ENCODE peak calls at places on chromosomes 16 and 17, in six cellular contexts. J is left ventricle myocardium inferior, A is stomach, N is BE2C, O is thoracic aorta, Q is spleen. M is an unnamed sample.

GRCh38 chr16:53515811-53516210 is 12.8 kb upstream of the AKTIP start:
- DNase-seq in J (no peak), A (no peak), N (no peak), O (no peak), Q (no peak), M (no peak)

GRCh38 chr17:7479389-7480192 is at the start of gene ZBTB4:
- DNase-seq in J (peak; percentile 70), A (peak; percentile 65), N (peak; percentile 44), O (no peak), Q (peak; percentile 93), M (peak; percentile 86)

GRCh38 chr17:47205419-47205963 is 3.7 kb upstream of the MYL4 start:
- DNase-seq in J (peak; percentile 38), A (peak; percentile 72), N (no peak), O (no peak), Q (peak; percentile 86), M (no peak)

GRCh38 chr17:65527381-65527780 is 34.1 kb downstream of the AXIN2 start:
- DNase-seq in J (no peak), A (no peak), N (no peak), O (no peak), Q (peak; percentile 43), M (no peak)

GRCh38 chr17:9427460-9428315 is 147.9 kb downstream of the STX8 start:
- DNase-seq in J (peak; percentile 29), A (no peak), N (no peak), O (no peak), Q (no peak), M (no peak)

GRCh38 chr16:28011223-28011622 is 52.3 kb downstream of the GSG1L start:
- DNase-seq in J (no peak), A (no peak), N (no peak), O (no peak), Q (no peak), M (no peak)

GRCh38 chr17:2690165-2691068 is 21.1 kb downstream of the CLUH start:
- DNase-seq in J (no peak), A (no peak), N (no peak), O (no peak), Q (peak; percentile 71), M (peak; percentile 49)

GRCh38 chr16:1870365-1871082 is 1.4 kb downstream of the MEIOB start:
- DNase-seq in J (no peak), A (no peak), N (no peak), O (no peak), Q (no peak), M (no peak)

GRCh38 chr16:24504467-24505345 is 34.7 kb upstream of the RBBP6 start:
- DNase-seq in J (no peak), A (peak; percentile 38), N (peak; percentile 60), O (no peak), Q (no peak), M (peak; percentile 26)

GRCh38 chr17:71709974-71710373 is 410.8 kb upstream of the SOX9 start:
- DNase-seq in J (no peak), A (no peak), N (no peak), O (no peak), Q (no peak), M (no peak)

GRCh38 chr17:43351686-43352085 is 47.1 kb upstream of the ARL4D start:
- DNase-seq in J (no peak), A (no peak), N (no peak), O (no peak), Q (no peak), M (no peak)

GRCh38 chr17:19347323-19348080 is 15.0 kb downstream of the B9D1 start:
- DNase-seq in J (no peak), A (no peak), N (no peak), O (no peak), Q (peak; percentile 46), M (no peak)

GRCh38 chr16:31367875-31368274 is 12.9 kb downstream of the ITGAX start:
- DNase-seq in J (no peak), A (no peak), N (no peak), O (no peak), Q (no peak), M (no peak)

GRCh38 chr17:8555062-8555461 is 75.5 kb downstream of the MYH10 start:
- DNase-seq in J (no peak), A (no peak), N (no peak), O (no peak), Q (no peak), M (no peak)

GRCh38 chr17:63848834-63849689 is 6.6 kb upstream of the SMARCD2 start:
- DNase-seq in J (peak; percentile 93), A (peak; percentile 94), N (no peak), O (peak; percentile 90), Q (peak; percentile 98), M (peak; percentile 97)

GRCh38 chr17:48567646-48568354 is 10.3 kb downstream of the HOXB4 start:
- DNase-seq in J (no peak), A (no peak), N (no peak), O (no peak), Q (no peak), M (no peak)
- H3K4me3 ChIP-seq in J (peak overlapping the region; percentile 46), A (peak overlapping the region; percentile 32), N (no peak overlapping the region), O (peak overlapping the region; percentile 64), Q (no peak overlapping the region), M (no peak overlapping the region)

GRCh38 chr16:80012586-80012985 is 412.0 kb upstream of the MAF start:
- DNase-seq in J (no peak), A (no peak), N (no peak), O (no peak), Q (no peak), M (no peak)
- H3K36me3 ChIP-seq in J (no peaks in the 10 kb centered on the region), A (no peaks in the 10 kb centered on the region), N (no peaks in the 10 kb centered on the region), O (no peaks in the 10 kb centered on the region), Q (no peaks in the 10 kb centered on the region), M (no peaks in the 10 kb centered on the region)

DNA sequence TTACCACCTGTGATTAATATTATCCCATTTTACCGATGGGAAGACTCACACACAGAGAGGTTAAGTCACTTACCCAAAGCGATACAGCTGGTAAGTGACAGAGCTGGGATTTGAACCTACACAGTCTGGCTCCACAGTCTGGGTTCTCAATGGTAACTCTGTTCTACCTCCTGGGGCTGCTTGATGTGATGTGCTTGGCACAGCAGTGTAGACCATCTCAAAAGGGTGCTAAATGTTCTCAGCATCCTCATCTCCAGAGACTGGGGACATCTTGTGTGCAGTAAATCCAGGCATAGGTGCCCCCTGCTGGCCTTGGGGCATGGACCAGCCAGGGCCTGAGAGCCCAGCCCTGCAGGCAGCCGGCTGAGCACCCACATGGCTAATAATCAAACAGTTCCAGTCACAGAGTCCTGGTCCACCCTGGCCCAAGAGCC is 15.4 kb upstream of the KATNB1 start:
- DNase-seq in J (no peak), A (peak; percentile 81), N (peak; percentile 72), O (no peak), Q (peak; percentile 88), M (peak; percentile 72)
- TF ChIP-seq CTCF in J (peak; percentile 69), A (no peak), N (peak; percentile 74), O (no peak), Q (peak; percentile 64), M (peak; percentile 53)

GRCh38 chr16:73064996-73065349 is 17.0 kb upstream of the ZFHX3 start:
- DNase-seq in J (no peak), A (no peak), N (no peak), O (no peak), Q (no peak), M (no peak)
- H3K4me3 ChIP-seq in J (peak overlapping the region; percentile 61), A (peak overlapping the region; percentile 5), N (no peak overlapping the region), O (peak overlapping the region; percentile 89), Q (peak overlapping the region; percentile 0), M (no peak overlapping the region)

GRCh38 chr17:38885044-38885727 is 15.3 kb downstream of the LASP1 start:
- DNase-seq in J (no peak), A (no peak), N (no peak), O (no peak), Q (no peak), M (no peak)

GRCh38 chr17:38888842-38889241 is 19.0 kb downstream of the LASP1 start:
- DNase-seq in J (no peak), A (no peak), N (no peak), O (no peak), Q (no peak), M (no peak)

GRCh38 chr17:38885728-38886642 is 16.1 kb downstream of the LASP1 start:
- DNase-seq in J (no peak), A (no peak), N (peak; percentile 51), O (no peak), Q (no peak), M (no peak)

GRCh38 chr17:38883592-38884526 is 14.0 kb downstream of the LASP1 start:
- DNase-seq in J (no peak), A (no peak), N (no peak), O (no peak), Q (no peak), M (no peak)

GRCh38 chr17:38886643-38887010 is 16.8 kb downstream of the LASP1 start:
- DNase-seq in J (no peak), A (no peak), N (no peak), O (no peak), Q (no peak), M (no peak)
- H3K36me3 ChIP-seq in J (peaks cover 41% of the 10 kb centered on the region), A (peaks cover 26% of the 10 kb centered on the region), N (no peaks in the 10 kb centered on the region), O (peaks cover 24% of the 10 kb centered on the region), Q (no peaks in the 10 kb centered on the region), M (no peaks in the 10 kb centered on the region)